ENCODE peak calls at places on chromosomes 6 and 20, in six cellular contexts. Z is fibroblast of lung, Q is NCI-H1694 treated with DMSO at 0.1 percent for 48 hours, A is fibroblast of mammary gland, N is AG08395, P is endothelial cell. I is an unnamed sample.

GRCh38 chr20:53631909-53632662 is 38.4 kb upstream of the ZNF217 start:
- DNase-seq in Z (no peak), Q (no peak), A (no peak), N (no peak), P (no peak), I (no peak)

GRCh38 chr6:17865798-17866725 is 121.4 kb downstream of the KIF13A start:
- DNase-seq in Z (peak; percentile 86), Q (peak; percentile 42), A (peak; percentile 96), N (peak; percentile 90), P (no peak), I (no peak)

GRCh38 chr6:73710470-73710869 is 14.5 kb downstream of the CD109 start:
- DNase-seq in Z (peak; percentile 44), Q (no peak), A (peak; percentile 85), N (no peak), P (no peak), I (no peak)

GRCh38 chr6:8918196-8918595 is 482.9 kb upstream of the SLC35B3 start:
- DNase-seq in Z (no peak), Q (no peak), A (no peak), N (no peak), P (no peak), I (no peak)

GRCh38 chr6:111428803-111429202 is 54.2 kb downstream of the REV3L start:
- DNase-seq in Z (no peak), Q (no peak), A (no peak), N (no peak), P (no peak), I (no peak)

GRCh38 chr20:17150858-17151257 is 76.0 kb upstream of the PCSK2 start:
- DNase-seq in Z (no peak), Q (no peak), A (no peak), N (no peak), P (no peak), I (no peak)

GRCh38 chr6:169851641-169852503 is 100.5 kb downstream of the ERMARD start:
- DNase-seq in Z (no peak), Q (no peak), A (no peak), N (no peak), P (peak; percentile 36), I (peak; percentile 98)

GRCh38 chr6:44672838-44673237 is 285.3 kb downstream of the CDC5L start:
- DNase-seq in Z (no peak), Q (no peak), A (no peak), N (no peak), P (no peak), I (no peak)

GRCh38 chr20:45317826-45318225 is 9.7 kb upstream of the MATN4 start:
- DNase-seq in Z (no peak), Q (no peak), A (no peak), N (no peak), P (no peak), I (no peak)

GRCh38 chr6:146914563-146915483 is 289.4 kb upstream of the STXBP5 start:
- DNase-seq in Z (peak; percentile 99), Q (no peak), A (peak; percentile 97), N (peak; percentile 86), P (no peak), I (peak; percentile 75)

GRCh38 chr6:127503022-127503421 is 16.1 kb downstream of the MTCL3 start:
- DNase-seq in Z (no peak), Q (no peak), A (no peak), N (no peak), P (no peak), I (no peak)

GRCh38 chr6:132598473-132598872 is 8.9 kb upstream of the TAAR5 start:
- DNase-seq in Z (no peak), Q (no peak), A (no peak), N (peak; percentile 16), P (peak; percentile 7), I (peak; percentile 10)

GRCh38 chr6:89023591-89024441 is 56.7 kb upstream of the PNRC1 start:
- DNase-seq in Z (peak; percentile 69), Q (no peak), A (peak; percentile 55), N (no peak), P (no peak), I (no peak)

GRCh38 chr6:31610891-31611425 is 4.1 kb upstream of the AIF1 start:
- DNase-seq in Z (no peak), Q (no peak), A (peak; percentile 38), N (no peak), P (no peak), I (no peak)

GRCh38 chr6:25511386-25511785 is 140.6 kb upstream of the SCGN start:
- DNase-seq in Z (no peak), Q (no peak), A (peak; percentile 52), N (peak; percentile 7), P (no peak), I (no peak)

GRCh38 chr20:11376406-11376805 is 541.3 kb upstream of the BTBD3 start:
- DNase-seq in Z (peak; percentile 21), Q (no peak), A (no peak), N (no peak), P (no peak), I (no peak)

GRCh38 chr6:34004706-34005105 is 141.2 kb downstream of the GRM4 start:
- DNase-seq in Z (no peak), Q (no peak), A (no peak), N (no peak), P (no peak), I (no peak)

GRCh38 chr20:50283922-50284810 is 93.5 kb downstream of the CEBPB start:
- DNase-seq in Z (no peak), Q (no peak), A (peak; percentile 67), N (peak; percentile 58), P (no peak), I (peak; percentile 35)

GRCh38 chr20:63073051-63073737 is 66.4 kb upstream of the BHLHE23 start:
- DNase-seq in Z (no peak), Q (no peak), A (no peak), N (no peak), P (no peak), I (no peak)

GRCh38 chr6:5125152-5126006 is 40.2 kb downstream of the PPP1R3G start:
- DNase-seq in Z (peak; percentile 68), Q (no peak), A (peak; percentile 85), N (peak; percentile 47), P (no peak), I (peak; percentile 34)

GRCh38 chr6:158002951-158003853 is 21.5 kb downstream of the SYNJ2 start:
- DNase-seq in Z (peak; percentile 89), Q (no peak), A (peak; percentile 84), N (peak; percentile 91), P (no peak), I (no peak)

GRCh38 chr6:162099685-162100084 is 627.9 kb downstream of the PRKN start:
- DNase-seq in Z (peak; percentile 92), Q (no peak), A (peak; percentile 98), N (peak; percentile 91), P (no peak), I (peak; percentile 1)

GRCh38 chr20:60055740-60056139 is 97.5 kb downstream of the CDH26 start:
- DNase-seq in Z (no peak), Q (no peak), A (peak; percentile 25), N (no peak), P (no peak), I (peak; percentile 48)

GRCh38 chr6:119749341-119749740 is 399.8 kb upstream of the MAN1A1 start:
- DNase-seq in Z (no peak), Q (no peak), A (peak; percentile 25), N (no peak), P (no peak), I (no peak)

GRCh38 chr6:118788702-118789101 is 105.2 kb upstream of the ASF1A start:
- DNase-seq in Z (no peak), Q (no peak), A (no peak), N (no peak), P (no peak), I (no peak)

GRCh38 chr6:109892451-109893435 is 85.4 kb upstream of the GPR6 start:
- DNase-seq in Z (no peak), Q (no peak), A (peak; percentile 3), N (no peak), P (no peak), I (no peak)

GRCh38 chr6:402901-403658 is 11.5 kb downstream of the IRF4 start:
- DNase-seq in Z (no peak), Q (no peak), A (no peak), N (no peak), P (no peak), I (no peak)

GRCh38 chr6:121733216-121733615 is 297.8 kb downstream of the GJA1 start:
- DNase-seq in Z (peak; percentile 34), Q (no peak), A (peak; percentile 12), N (no peak), P (no peak), I (no peak)

GRCh38 chr6:48894469-48894868 is 568.6 kb downstream of the MMUT start:
- DNase-seq in Z (no peak), Q (no peak), A (no peak), N (no peak), P (no peak), I (no peak)

GRCh38 chr20:31664696-31665354 is 27.1 kb downstream of the COX4I2 start:
- DNase-seq in Z (no peak), Q (no peak), A (no peak), N (no peak), P (no peak), I (no peak)

GRCh38 chr6:142893088-142893487 is 51.9 kb downstream of the HIVEP2 start:
- DNase-seq in Z (peak; percentile 61), Q (no peak), A (peak; percentile 59), N (no peak), P (no peak), I (no peak)